ENCODE peak calls at places on chromosome 9, in eight cellular contexts. D, F, E, H, O, X, S and N are unnamed samples.

GRCh38 chr9:10479172-10479571 is 133.6 kb downstream of the PTPRD start:
- DNase-seq in D (no peak), F (no peak), E (no peak), H (peak), O (no peak), X (no peak), S (no peak), N (peak)

GRCh38 chr9:92289708-92290390 is 3.6 kb downstream of the IARS1 start:
- DNase-seq in D (no peak), F (no peak), E (no peak), H (no peak), O (no peak), X (peak), S (no peak), N (no peak)

GRCh38 chr9:11135856-11136255 is 523.1 kb upstream of the PTPRD start:
- DNase-seq in D (no peak), F (no peak), E (no peak), H (peak), O (no peak), X (no peak), S (no peak), N (no peak)

GRCh38 chr9:22446589-22446949 is at the start of gene DMRTA1:
- DNase-seq in D (peak), F (peak), E (peak), H (peak), O (peak), X (peak), S (peak), N (peak)

GRCh38 chr9:131324736-131325679 is 35.5 kb downstream of the PLPP7 start:
- DNase-seq in D (no peak), F (no peak), E (no peak), H (no peak), O (no peak), X (no peak), S (peak), N (no peak)

GRCh38 chr9:127538849-127539258 is 73.2 kb upstream of the STXBP1 start:
- DNase-seq in D (no peak), F (no peak), E (no peak), H (no peak), O (no peak), X (peak), S (no peak), N (no peak)

GRCh38 chr9:84493284-84493947 is 152.9 kb upstream of the SLC28A3 start:
- DNase-seq in D (no peak), F (no peak), E (no peak), H (no peak), O (no peak), X (no peak), S (no peak), N (no peak)

GRCh38 chr9:14127656-14128055 is 186.3 kb downstream of the NFIB start:
- DNase-seq in D (no peak), F (no peak), E (no peak), H (no peak), O (no peak), X (no peak), S (no peak), N (no peak)

GRCh38 chr9:3936520-3937235 is 363.2 kb downstream of the GLIS3 start:
- DNase-seq in D (no peak), F (peak), E (peak), H (no peak), O (no peak), X (no peak), S (peak), N (no peak)

GRCh38 chr9:116269250-116269649 is 115.7 kb downstream of the PAPPA start:
- DNase-seq in D (no peak), F (no peak), E (no peak), H (no peak), O (no peak), X (no peak), S (no peak), N (peak)

GRCh38 chr9:119902611-119903010 is 533.4 kb upstream of the BRINP1 start:
- DNase-seq in D (no peak), F (no peak), E (no peak), H (no peak), O (no peak), X (no peak), S (no peak), N (no peak)

GRCh38 chr9:129697956-129698757 is 32.7 kb downstream of the PRRX2 start:
- DNase-seq in D (no peak), F (no peak), E (peak), H (no peak), O (no peak), X (peak), S (peak), N (no peak)

GRCh38 chr9:7042124-7042523 is 284.4 kb downstream of the KDM4C start:
- DNase-seq in D (peak), F (no peak), E (no peak), H (no peak), O (no peak), X (no peak), S (no peak), N (peak)

GRCh38 chr9:5886114-5886939 is 4.4 kb upstream of the MLANA start:
- DNase-seq in D (peak), F (peak), E (peak), H (peak), O (peak), X (peak), S (peak), N (peak)

GRCh38 chr9:8371686-8372085 is 572.1 kb upstream of the DMAC1 start:
- DNase-seq in D (no peak), F (no peak), E (no peak), H (no peak), O (no peak), X (no peak), S (no peak), N (no peak)

GRCh38 chr9:122991370-122991830 is 42.1 kb upstream of the GPR21 start:
- DNase-seq in D (peak), F (no peak), E (no peak), H (peak), O (no peak), X (peak), S (no peak), N (peak)

GRCh38 chr9:89390068-89390555 is 71.8 kb downstream of the SECISBP2 start:
- DNase-seq in D (no peak), F (no peak), E (no peak), H (no peak), O (no peak), X (no peak), S (no peak), N (no peak)

GRCh38 chr9:119273984-119274665 is 95.1 kb downstream of the BRINP1 start:
- DNase-seq in D (peak), F (no peak), E (no peak), H (no peak), O (no peak), X (no peak), S (no peak), N (peak)

GRCh38 chr9:136808781-136809158 is 1.0 kb downstream of the RABL6 start:
- DNase-seq in D (no peak), F (no peak), E (no peak), H (no peak), O (no peak), X (peak), S (no peak), N (peak)

GRCh38 chr9:78654324-78654723 is 357.4 kb downstream of the PSAT1 start:
- DNase-seq in D (peak), F (no peak), E (no peak), H (no peak), O (no peak), X (no peak), S (no peak), N (no peak)

GRCh38 chr9:127707766-127708165 is 978 bp downstream of the CFAP157 start:
- DNase-seq in D (no peak), F (no peak), E (no peak), H (no peak), O (no peak), X (no peak), S (no peak), N (peak)

GRCh38 chr9:35935755-35936509 is 22.0 kb downstream of the OR2S2 start:
- DNase-seq in D (no peak), F (no peak), E (no peak), H (no peak), O (no peak), X (peak), S (no peak), N (peak)

GRCh38 chr9:109110326-109111014 is 9.3 kb downstream of the TMEM245 start:
- DNase-seq in D (peak), F (no peak), E (no peak), H (no peak), O (no peak), X (peak), S (no peak), N (peak)

GRCh38 chr9:133977421-133978201 is 14.5 kb downstream of the VAV2 start:
- DNase-seq in D (no peak), F (peak), E (peak), H (no peak), O (no peak), X (no peak), S (no peak), N (no peak)

GRCh38 chr9:134775552-134775951 is 105.1 kb upstream of the FCN2 start:
- DNase-seq in D (no peak), F (no peak), E (no peak), H (peak), O (no peak), X (no peak), S (no peak), N (no peak)

GRCh38 chr9:129823163-129823933 is 588 bp downstream of the TOR1A start:
- DNase-seq in D (peak), F (no peak), E (no peak), H (peak), O (peak), X (peak), S (no peak), N (no peak)

GRCh38 chr9:35606138-35606504 is 1.1 kb downstream of the TESK1 start:
- DNase-seq in D (no peak), F (no peak), E (no peak), H (no peak), O (no peak), X (no peak), S (no peak), N (no peak)

GRCh38 chr9:34086889-34087288 is 38.2 kb upstream of the UBAP2 start:
- DNase-seq in D (no peak), F (no peak), E (no peak), H (no peak), O (no peak), X (no peak), S (no peak), N (no peak)
- TF ChIP-seq CTCF in D (no peak), F (no peak), E (no peak), H (no peak), O (no peak), X (no peak), S (no peak), N (no peak)

DNA sequence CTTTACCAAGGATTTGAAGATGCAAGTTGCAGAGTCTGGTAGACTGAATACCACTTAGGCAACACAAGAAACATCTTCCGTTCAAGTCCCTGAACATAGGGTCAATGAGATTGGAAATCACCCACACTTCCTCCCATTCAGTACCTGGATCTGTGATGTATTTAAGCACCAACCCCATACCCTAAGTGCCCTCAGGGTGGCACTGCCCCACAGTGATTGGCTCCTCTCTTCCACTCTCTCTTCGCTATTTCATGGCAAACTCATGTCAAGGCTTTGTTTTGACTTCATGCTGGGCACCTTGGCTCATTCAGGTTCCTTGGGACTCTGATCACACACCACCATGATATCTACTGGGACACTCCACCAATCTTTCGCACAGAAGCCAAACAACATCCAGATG is 53.7 kb downstream of the GGTA1 start:
- DNase-seq in D (no peak), F (no peak), E (no peak), H (no peak), O (no peak), X (no peak), S (no peak), N (peak)
- TF ChIP-seq CTCF in D (no peak), F (no peak), E (peak), H (no peak), O (no peak), X (no peak), S (peak), N (no peak)

DNA sequence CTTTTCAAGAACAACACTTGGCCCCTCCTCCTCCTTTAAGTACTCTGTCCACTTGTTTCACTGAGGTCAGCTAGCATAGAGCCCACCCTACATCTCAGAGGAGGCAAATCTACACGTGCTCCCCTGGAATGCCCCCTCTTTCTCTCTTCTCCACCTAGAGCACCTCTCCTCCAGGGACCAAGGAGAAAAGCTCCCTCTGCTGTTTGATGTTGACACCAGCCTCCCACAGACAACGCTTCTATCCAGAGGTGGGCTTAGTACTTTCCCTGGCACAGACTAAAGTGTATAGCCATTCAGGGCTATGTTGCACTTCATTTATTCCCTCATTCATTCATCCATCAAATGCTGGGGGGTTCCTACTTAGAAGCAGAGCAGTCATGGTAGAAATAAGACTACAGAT is 68.2 kb upstream of the TAF1L start:
- DNase-seq in D (no peak), F (no peak), E (no peak), H (no peak), O (no peak), X (no peak), S (no peak), N (peak)
- TF ChIP-seq CTCF in D (peak), F (no peak), E (no peak), H (no peak), O (no peak), X (peak), S (no peak), N (no peak)

GRCh38 chr9:91192785-91193657 is 168.7 kb downstream of the AUH start:
- DNase-seq in D (peak), F (peak), E (peak), H (peak), O (peak), X (peak), S (peak), N (peak)
- TF ChIP-seq CTCF in D (no peak), F (no peak), E (peak), H (no peak), O (peak), X (no peak), S (no peak), N (no peak)

GRCh38 chr9:75088646-75089368 is 493 bp downstream of the OSTF1 start:
- DNase-seq in D (peak), F (peak), E (peak), H (peak), O (no peak), X (peak), S (peak), N (peak)
- TF ChIP-seq CTCF in D (peak), F (no peak), E (peak), H (peak), O (peak), X (peak), S (no peak), N (peak)

DNA sequence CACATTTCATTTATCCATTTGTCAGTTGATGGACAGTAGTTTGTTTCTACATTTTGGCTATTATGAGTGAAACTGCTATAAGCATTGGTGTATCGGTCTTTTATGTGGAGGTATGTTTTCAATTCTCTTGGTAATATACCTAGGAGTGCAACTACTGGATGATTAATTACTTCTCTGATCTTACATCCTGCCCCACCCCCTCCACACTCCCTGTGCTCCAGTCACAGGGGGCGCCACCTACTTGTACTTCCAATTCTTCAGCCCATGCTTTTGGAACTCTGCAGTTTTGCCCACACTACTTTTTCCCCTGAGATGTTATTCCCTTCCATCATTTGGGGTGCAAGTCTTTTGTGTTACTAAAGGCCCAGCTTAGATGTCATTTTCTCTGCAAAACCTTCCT is 42.0 kb downstream of the SEC61B start:
- DNase-seq in D (no peak), F (no peak), E (no peak), H (no peak), O (no peak), X (no peak), S (no peak), N (peak)
- TF ChIP-seq CTCF in D (peak), F (peak), E (no peak), H (no peak), O (peak), X (peak), S (no peak), N (peak)